ENCODE peak calls at places on chromosomes 13 and 19, in four cellular contexts. I is BJ, D is body of pancreas, R is AG10803. H is an unnamed sample.

GRCh38 chr13:49307365-49307764 is 59.6 kb downstream of the CDADC1 start:
- DNase-seq in I (no peak), D (no peak), R (no peak), H (no peak)

GRCh38 chr13:95924389-95924994 is 128.7 kb downstream of the UGGT2 start:
- DNase-seq in I (peak), D (no peak), R (peak), H (peak)

GRCh38 chr13:93066187-93066586 is 160.4 kb upstream of the GPC6 start:
- DNase-seq in I (no peak), D (no peak), R (peak), H (peak)

GRCh38 chr19:6720369-6721112 is at the start of gene C3:
- DNase-seq in I (no peak), D (peak), R (peak), H (no peak)

GRCh38 chr19:55083004-55083850 is 7.6 kb downstream of the EPS8L1 start:
- DNase-seq in I (no peak), D (no peak), R (no peak), H (no peak)

GRCh38 chr19:36030264-36031148 is 2.2 kb downstream of the CLIP3 start:
- DNase-seq in I (no peak), D (no peak), R (peak), H (no peak)

GRCh38 chr13:42064259-42064658 is 15.8 kb downstream of the DGKH start:
- DNase-seq in I (no peak), D (no peak), R (peak), H (no peak)

GRCh38 chr19:18932216-18932841 is 8.7 kb downstream of the HOMER3 start:
- DNase-seq in I (no peak), D (peak), R (peak), H (no peak)

GRCh38 chr19:5281588-5281987 is 59.0 kb downstream of the PTPRS start:
- DNase-seq in I (no peak), D (no peak), R (peak), H (no peak)

GRCh38 chr19:2055871-2056809 is 5.1 kb upstream of the MKNK2 start:
- DNase-seq in I (no peak), D (peak), R (peak), H (peak)

GRCh38 chr13:33349996-33350826 is 64.7 kb upstream of the STARD13 start:
- DNase-seq in I (no peak), D (peak), R (peak), H (no peak)

GRCh38 chr13:95643471-95643813 is 1.1 kb downstream of the DZIP1 start:
- DNase-seq in I (no peak), D (no peak), R (peak), H (no peak)

GRCh38 chr13:50845211-50845610 is 1.7 kb upstream of the DLEU7 start:
- DNase-seq in I (no peak), D (no peak), R (peak), H (no peak)

GRCh38 chr13:95298971-95299627 is 2.2 kb downstream of the ABCC4 start:
- DNase-seq in I (no peak), D (no peak), R (peak), H (no peak)

GRCh38 chr19:19062454-19063182 is 1.2 kb upstream of the SLC25A42 start:
- DNase-seq in I (no peak), D (no peak), R (peak), H (no peak)

GRCh38 chr19:2540646-2541454 is 64.9 kb downstream of the GADD45B start:
- DNase-seq in I (peak), D (peak), R (peak), H (peak)

GRCh38 chr13:95250961-95251360 is 50.3 kb downstream of the ABCC4 start:
- DNase-seq in I (no peak), D (no peak), R (no peak), H (no peak)

GRCh38 chr13:89115307-89115706 is 1444.1 kb downstream of the SLITRK5 start:
- DNase-seq in I (no peak), D (no peak), R (no peak), H (no peak)

GRCh38 chr19:9362905-9363304 is at the start of gene ZNF177:
- DNase-seq in I (no peak), D (no peak), R (no peak), H (no peak)

GRCh38 chr19:38264486-38265212 is at the start of gene SPINT2:
- DNase-seq in I (no peak), D (no peak), R (no peak), H (no peak)

GRCh38 chr13:102295316-102296048 is 106.4 kb downstream of the FGF14 start:
- DNase-seq in I (peak), D (no peak), R (peak), H (no peak)

GRCh38 chr13:102291587-102292218 is 110.1 kb downstream of the FGF14 start:
- DNase-seq in I (no peak), D (no peak), R (no peak), H (no peak)

GRCh38 chr13:102294407-102295018 is 107.3 kb downstream of the FGF14 start:
- DNase-seq in I (no peak), D (no peak), R (no peak), H (no peak)

GRCh38 chr13:102289606-102290005 is 112.2 kb downstream of the FGF14 start:
- DNase-seq in I (no peak), D (no peak), R (no peak), H (no peak)

DNA sequence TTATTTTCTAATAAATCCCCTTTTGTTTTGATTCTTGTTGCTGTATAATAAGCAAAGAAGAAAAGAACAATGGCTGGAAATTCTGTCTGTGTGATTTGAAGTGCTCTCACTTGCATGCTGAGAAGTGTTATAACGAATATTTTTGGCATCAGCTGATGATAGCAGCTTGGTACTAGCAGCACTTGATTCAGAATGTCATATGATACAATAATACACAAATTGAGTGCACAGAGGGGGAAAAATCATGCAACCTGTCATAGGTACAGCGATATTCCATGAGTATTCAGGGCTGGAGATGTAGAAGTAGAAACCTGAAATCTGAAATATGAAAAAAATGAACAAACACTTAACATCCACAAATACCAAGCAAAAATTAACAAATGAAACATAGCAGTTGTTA is 108.1 kb downstream of the FGF14 start:
- DNase-seq in I (no peak), D (no peak), R (no peak), H (no peak)
- H3K4me3 ChIP-seq in I (no peak), D (no peak), R (no peak), H (no peak)

GRCh38 chr13:23141964-23142363 is 38.8 kb upstream of the SGCG start:
- DNase-seq in I (no peak), D (no peak), R (no peak), H (no peak)

GRCh38 chr13:23147264-23147663 is 33.5 kb upstream of the SGCG start:
- DNase-seq in I (no peak), D (no peak), R (no peak), H (no peak)

GRCh38 chr13:23147827-23148226 is 33.0 kb upstream of the SGCG start:
- DNase-seq in I (no peak), D (no peak), R (no peak), H (no peak)

DNA sequence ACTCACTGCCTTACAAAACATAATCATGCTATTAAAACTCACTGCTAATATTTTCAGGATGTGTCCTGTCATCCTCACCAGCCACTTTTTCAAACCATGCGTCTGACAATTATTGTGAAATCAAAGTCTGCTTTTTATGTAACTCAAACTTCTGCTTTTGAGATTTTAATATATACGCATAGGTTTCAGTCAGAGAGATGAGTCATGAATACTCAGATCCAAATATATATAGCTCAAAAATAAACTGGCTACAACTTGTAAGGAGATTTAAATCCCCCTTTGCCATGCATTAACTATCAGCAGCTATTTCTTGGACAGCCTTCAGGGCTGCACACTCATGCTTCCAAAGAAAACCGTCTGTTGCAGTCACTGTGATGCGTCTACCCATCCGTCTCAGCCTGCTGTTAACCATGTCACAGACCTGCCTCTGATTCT is 34.0 kb upstream of the SGCG start:
- DNase-seq in I (no peak), D (no peak), R (no peak), H (no peak)
- TF ChIP-seq CTCF in I (no peak), D (no peak), R (no peak), H (no peak)

GRCh38 chr13:110812869-110813645 is 99.6 kb downstream of the ING1 start:
- DNase-seq in I (no peak), D (no peak), R (no peak), H (no peak)
- H3K4me3 ChIP-seq in I (no peak), D (no peak), R (peak), H (no peak)

DNA sequence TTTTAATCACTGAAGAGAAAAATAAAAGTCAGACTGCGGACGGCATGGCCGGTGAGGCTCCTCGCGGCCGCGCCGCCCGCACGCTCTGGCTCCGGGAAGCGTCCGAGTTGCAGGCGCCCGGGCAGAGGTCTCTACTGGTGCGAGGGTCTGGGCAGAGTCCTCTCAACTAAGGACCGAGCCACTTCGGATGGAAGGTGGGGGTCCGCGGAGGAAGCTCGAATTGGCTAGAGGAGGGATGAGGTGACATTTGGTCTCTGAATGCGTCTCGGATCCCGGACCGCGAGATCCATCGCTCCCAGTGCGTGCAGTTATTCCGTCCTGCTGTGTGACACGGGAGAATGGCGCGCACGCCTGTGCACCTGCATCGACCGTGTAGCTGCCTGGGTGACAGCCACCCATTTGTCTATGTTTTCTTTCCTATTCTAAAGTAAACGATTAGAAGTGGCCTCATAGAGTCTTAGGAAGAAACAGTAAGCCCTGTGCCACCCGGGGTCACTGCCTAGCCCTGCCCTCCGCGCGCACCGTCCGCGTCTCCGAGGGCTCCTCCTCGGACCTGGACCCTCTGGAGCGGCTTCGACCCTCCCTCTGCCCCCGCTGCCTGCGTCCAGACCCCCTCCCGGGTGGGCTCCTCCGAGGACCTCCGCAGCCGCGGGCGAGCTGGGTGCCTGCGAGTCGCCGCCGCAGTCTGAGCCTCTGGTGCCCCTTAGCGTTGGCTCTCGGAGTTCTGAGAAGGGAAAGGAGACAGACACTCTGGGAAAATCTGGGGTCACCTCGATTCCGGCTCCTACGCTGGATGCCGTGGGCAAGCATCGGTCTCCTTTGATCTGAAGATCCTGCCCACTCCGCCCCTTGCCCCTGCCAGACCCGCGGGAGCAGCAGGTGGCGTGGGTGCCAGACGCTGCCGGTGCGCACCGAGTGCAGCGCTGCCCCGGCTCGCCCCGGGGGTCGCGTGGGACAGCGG is 347.4 kb downstream of the LIG4 start:
- DNase-seq in I (no peak), D (peak), R (no peak), H (no peak)
- TF ChIP-seq CTCF in I (peak), D (no peak), R (peak), H (peak)

H was measured in AG09309.